ENCODE peak calls at places on chromosomes 3 and 15, in ten cellular contexts. W, Y, S, I, L, A, Z, P, T and D are unnamed samples.

GRCh38 chr3:39989746-39990145 is 180.3 kb downstream of the MYRIP start:
- DNase-seq in Z (no peak), T (no peak), A (no peak), W (no peak), I (no peak), S (no peak), Y (no peak), P (no peak), L (no peak), D (no peak)

GRCh38 chr3:47128110-47128509 is 35.8 kb downstream of the SETD2 start:
- DNase-seq in W (no peak), L (no peak), Z (no peak), I (no peak), T (no peak), S (no peak), P (no peak), A (no peak), Y (no peak), D (no peak)

GRCh38 chr3:172658344-172659245 is 52.3 kb downstream of the NCEH1 start:
- DNase-seq in P (no peak), T (no peak), A (no peak), L (no peak), Z (no peak), W (no peak), I (peak), Y (no peak), S (peak), D (no peak)

GRCh38 chr3:189324538-189325138 is 152.9 kb downstream of the TPRG1 start:
- DNase-seq in S (peak), W (no peak), P (peak), T (peak), A (no peak), I (peak), Y (peak), L (peak), Z (peak), D (peak)

GRCh38 chr3:39158138-39158715 is 4.8 kb upstream of the CSRNP1 start:
- DNase-seq in I (no peak), Y (no peak), W (no peak), S (no peak), T (no peak), Z (no peak), P (no peak), A (no peak), L (no peak), D (no peak)

GRCh38 chr15:78914027-78914764 is 30.6 kb downstream of the CTSH start:
- DNase-seq in A (no peak), S (no peak), L (peak), Y (no peak), I (peak), W (peak), P (no peak), Z (no peak), T (no peak), D (no peak)

GRCh38 chr15:81752149-81752942 is 293.5 kb downstream of the MEX3B start:
- DNase-seq in Z (no peak), P (peak), A (peak), Y (no peak), T (no peak), L (peak), W (no peak), S (peak), I (peak), D (no peak)

GRCh38 chr3:52195823-52196331 is 2.1 kb upstream of the ALAS1 start:
- DNase-seq in I (peak), W (no peak), L (peak), A (no peak), P (no peak), Z (no peak), S (peak), T (no peak), Y (no peak), D (no peak)